ENCODE peak calls at places on chromosomes 5 and 9, in four cellular contexts. U is B cell; M is stimulated activated CD4-positive, alpha-beta T cell treated with anti-CD3 and anti-CD28 coated beads, Interleukin-1b, Interleukin-23, amount 100 ng/mL, for 4 hours; Z is IMR-90. R is an unnamed sample.

GRCh38 chr5:54619732-54620582 is 102.4 kb downstream of the SNX18 start:
- DNase-seq in U (no peak), M (no peak), Z (peak; percentile 44), R (no peak)

GRCh38 chr5:141697586-141697985 is 15.6 kb upstream of the ARAP3 start:
- DNase-seq in U (no peak), M (no peak), Z (no peak), R (no peak)

GRCh38 chr9:137968235-137968634 is 90.7 kb downstream of the CACNA1B start:
- DNase-seq in U (no peak), M (no peak), Z (no peak), R (no peak)

GRCh38 chr9:135154050-135154570 is 66.6 kb downstream of the OLFM1 start:
- DNase-seq in U (no peak), M (no peak), Z (no peak), R (no peak)

GRCh38 chr5:110159202-110159601 is 469.5 kb downstream of the MAN2A1 start:
- DNase-seq in U (no peak), M (no peak), Z (no peak), R (no peak)

GRCh38 chr5:173890195-173890951 is 2.2 kb downstream of the CPEB4 start:
- DNase-seq in U (peak; percentile 6), M (no peak), Z (peak; percentile 30), R (peak; percentile 55)

GRCh38 chr9:122218070-122218884 is 10.5 kb downstream of the LHX6 start:
- DNase-seq in U (no peak), M (no peak), Z (no peak), R (no peak)

GRCh38 chr5:132829742-132830435 is 558 bp downstream of the SHROOM1 start:
- DNase-seq in U (peak; percentile 87), M (peak; percentile 60), Z (peak; percentile 56), R (peak; percentile 67)

GRCh38 chr9:136558373-136558772 is 12.5 kb upstream of the NOTCH1 start:
- DNase-seq in U (no peak), M (no peak), Z (no peak), R (no peak)

GRCh38 chr5:37039824-37040223 is 163.3 kb downstream of the NIPBL start:
- DNase-seq in U (no peak), M (no peak), Z (no peak), R (no peak)

GRCh38 chr5:9775339-9775738 is 145.2 kb upstream of the TAS2R1 start:
- DNase-seq in U (no peak), M (no peak), Z (peak; percentile 73), R (no peak)

GRCh38 chr5:155878991-155879575 is 447.9 kb upstream of the SGCD start:
- DNase-seq in U (no peak), M (no peak), Z (no peak), R (no peak)

GRCh38 chr5:37722236-37723146 is 117.3 kb downstream of the GDNF start:
- DNase-seq in U (no peak), M (no peak), Z (peak; percentile 96), R (no peak)

GRCh38 chr5:76556511-76557221 is 66.5 kb downstream of the F2RL2 start:
- DNase-seq in U (peak; percentile 67), M (no peak), Z (no peak), R (no peak)

GRCh38 chr9:82720515-82720914 is 342.4 kb downstream of the RASEF start:
- DNase-seq in U (no peak), M (no peak), Z (no peak), R (no peak)

GRCh38 chr5:56126487-56127179 is 106.5 kb downstream of the ANKRD55 start:
- DNase-seq in U (no peak), M (no peak), Z (peak; percentile 86), R (no peak)

GRCh38 chr9:89664896-89665329 is 60.1 kb downstream of the GADD45G start:
- DNase-seq in U (no peak), M (no peak), Z (no peak), R (peak; percentile 36)

R was measured in NCI-H146.